ENCODE peak calls at places on chromosome 11, in ten cellular contexts. F is HEK293T; Y is HFF-Myc; E is NCI-H774; G is brain pericyte; B is B cell; A is kidney tubule cell; X is esophagus squamous epithelium; R is 8988T; S is activated CD4-positive, CD25-positive, alpha-beta regulatory T cell. L is an unnamed sample.

GRCh38 chr11:133833101-133833898 is 12.0 kb downstream of the SPATA19 start:
- DNase-seq in B (no peak), Y (no peak), A (no peak), E (no peak), R (no peak), S (no peak), G (no peak), X (no peak), F (no peak), L (no peak)

GRCh38 chr11:1402776-1403620 is 13.3 kb downstream of the BRSK2 start:
- DNase-seq in F (no peak), Y (no peak), X (no peak), A (no peak), G (no peak), R (no peak), S (no peak), B (no peak), E (no peak), L (no peak)

GRCh38 chr11:60657880-60658279 is 41.5 kb upstream of the MS4A8 start:
- DNase-seq in F (no peak), E (peak), X (no peak), A (no peak), B (no peak), Y (no peak), R (no peak), S (no peak), G (no peak), L (no peak)

GRCh38 chr11:67442504-67443398 is 525 bp downstream of the CORO1B start:
- DNase-seq in A (no peak), X (no peak), G (no peak), Y (no peak), E (no peak), B (peak), S (no peak), R (no peak), F (peak), L (no peak)

GRCh38 chr11:93521086-93521485 is 22.1 kb downstream of the SMCO4 start:
- DNase-seq in B (no peak), A (no peak), F (no peak), G (no peak), X (no peak), S (no peak), R (no peak), Y (no peak), E (no peak), L (no peak)

GRCh38 chr11:975824-976223 is 50.2 kb downstream of the AP2A2 start:
- DNase-seq in F (peak), B (no peak), X (no peak), R (peak), Y (no peak), E (no peak), S (no peak), A (no peak), G (no peak), L (no peak)

GRCh38 chr11:32233276-32233675 is 142.4 kb downstream of the RCN1 start:
- DNase-seq in A (no peak), R (no peak), B (no peak), E (no peak), F (no peak), S (no peak), G (no peak), X (no peak), Y (no peak), L (no peak)

GRCh38 chr11:73157141-73158010 is 15.3 kb upstream of the FCHSD2 start:
- DNase-seq in G (no peak), X (no peak), S (no peak), Y (no peak), R (no peak), A (peak), E (no peak), F (no peak), B (peak), L (no peak)

GRCh38 chr11:34274712-34275398 is 83.0 kb downstream of the ABTB2 start:
- DNase-seq in X (no peak), B (no peak), R (peak), E (no peak), G (peak), F (no peak), S (no peak), A (peak), Y (peak), L (no peak)

GRCh38 chr11:123588117-123588815 is 66.2 kb downstream of the SCN3B start:
- DNase-seq in B (no peak), F (no peak), X (no peak), R (no peak), A (no peak), S (no peak), G (no peak), Y (no peak), E (no peak), L (no peak)

GRCh38 chr11:68271023-68271780 is 571 bp downstream of the C11orf24 start:
- DNase-seq in A (peak), S (peak), X (no peak), R (peak), G (no peak), Y (peak), E (peak), F (peak), B (peak), L (peak)

GRCh38 chr11:76782526-76783293 is 446 bp upstream of the TSKU start:
- DNase-seq in R (peak), S (no peak), G (peak), A (peak), F (peak), E (peak), X (no peak), B (no peak), Y (peak), L (no peak)

GRCh38 chr11:121048464-121049233 is 24.7 kb downstream of the TBCEL start:
- DNase-seq in X (no peak), G (no peak), F (no peak), B (no peak), A (peak), Y (no peak), R (no peak), S (no peak), E (no peak), L (no peak)

GRCh38 chr11:114019046-114019445 is 40.5 kb upstream of the ZBTB16 start:
- DNase-seq in X (no peak), A (no peak), B (no peak), F (no peak), S (no peak), Y (no peak), R (no peak), E (no peak), G (no peak), L (no peak)

GRCh38 chr11:69044111-69045013 is 4.4 kb upstream of the TPCN2 start:
- DNase-seq in S (no peak), R (peak), E (peak), A (peak), Y (peak), X (no peak), F (peak), G (peak), B (peak), L (no peak)

GRCh38 chr11:103648054-103648453 is 388.4 kb upstream of the DDI1 start:
- DNase-seq in S (no peak), B (peak), G (no peak), A (no peak), E (no peak), R (no peak), Y (no peak), F (no peak), X (no peak), L (no peak)

GRCh38 chr11:5129457-5129877 is 8.7 kb downstream of the OR52A5 start:
- DNase-seq in F (no peak), G (no peak), X (no peak), B (no peak), Y (no peak), S (no peak), R (no peak), A (no peak), E (no peak), L (no peak)

GRCh38 chr11:85530596-85530995 is 96.5 kb downstream of the DLG2 start:
- DNase-seq in F (no peak), B (no peak), A (no peak), R (no peak), S (no peak), E (no peak), G (no peak), X (no peak), Y (no peak), L (no peak)

GRCh38 chr11:8584096-8584495 is 9.9 kb downstream of the STK33 start:
- DNase-seq in E (no peak), X (no peak), Y (no peak), B (no peak), A (peak), R (no peak), S (no peak), F (no peak), G (no peak), L (no peak)

GRCh38 chr11:110097459-110098012 is 4.3 kb downstream of the ZC3H12C start:
- DNase-seq in S (no peak), A (no peak), E (no peak), F (no peak), B (no peak), R (no peak), X (no peak), G (no peak), Y (no peak), L (no peak)

GRCh38 chr11:131748146-131749050 is 378.0 kb downstream of the NTM start:
- DNase-seq in R (no peak), B (peak), G (no peak), X (no peak), Y (peak), A (peak), E (peak), S (no peak), F (peak), L (no peak)

GRCh38 chr11:11533751-11534150 is 88.1 kb downstream of the GALNT18 start:
- DNase-seq in X (no peak), G (no peak), E (no peak), B (no peak), R (no peak), Y (no peak), F (no peak), S (no peak), A (no peak), L (no peak)

GRCh38 chr11:111299111-111300026 is 1.0 kb downstream of the POU2AF3 start:
- DNase-seq in E (peak), X (no peak), R (peak), G (no peak), Y (no peak), B (peak), F (no peak), S (no peak), A (peak), L (no peak)

GRCh38 chr11:125561924-125562323 is 7.4 kb upstream of the EI24 start:
- DNase-seq in R (no peak), A (no peak), E (no peak), F (no peak), X (no peak), S (no peak), B (no peak), G (no peak), Y (no peak), L (no peak)

GRCh38 chr11:27296406-27296994 is 66.5 kb downstream of the CCDC34 start:
- DNase-seq in A (peak), Y (no peak), X (no peak), F (peak), B (no peak), E (no peak), R (no peak), S (no peak), G (no peak), L (no peak)

GRCh38 chr11:119497717-119498116 is 74.7 kb upstream of the THY1 start:
- DNase-seq in X (no peak), G (no peak), B (no peak), R (no peak), F (no peak), A (no peak), E (no peak), Y (no peak), S (no peak), L (no peak)

GRCh38 chr11:89521294-89521693 is 30.1 kb upstream of the NOX4 start:
- DNase-seq in A (no peak), F (no peak), Y (peak), B (no peak), E (no peak), R (no peak), S (no peak), X (no peak), G (no peak), L (no peak)

GRCh38 chr11:134592391-134592990 is 180.4 kb upstream of the B3GAT1 start:
- DNase-seq in X (no peak), S (no peak), F (peak), Y (no peak), B (no peak), G (no peak), R (no peak), E (no peak), A (peak), L (no peak)

GRCh38 chr11:47539681-47540039 is 13.3 kb downstream of the CELF1 start:
- DNase-seq in B (no peak), S (no peak), X (no peak), E (no peak), A (no peak), G (no peak), Y (no peak), R (no peak), F (no peak), L (no peak)

GRCh38 chr11:45045692-45046471 is 95.2 kb upstream of the TP53I11 start:
- DNase-seq in G (peak), R (no peak), Y (no peak), A (peak), F (no peak), E (no peak), S (no peak), B (no peak), X (no peak), L (no peak)

GRCh38 chr11:75867778-75868374 is 52.9 kb downstream of the UVRAG start:
- DNase-seq in E (peak), G (peak), Y (peak), S (peak), X (no peak), B (peak), F (peak), R (no peak), A (peak), L (peak)

GRCh38 chr11:78339945-78340344 is 77.7 kb downstream of the GAB2 start:
- DNase-seq in A (no peak), E (no peak), Y (no peak), X (no peak), B (no peak), S (no peak), F (no peak), G (no peak), R (no peak), L (no peak)

GRCh38 chr11:69209936-69210659 is 54.4 kb downstream of the SMIM38 start:
- DNase-seq in Y (no peak), E (no peak), G (no peak), X (no peak), F (no peak), B (no peak), S (no peak), R (no peak), A (peak), L (no peak)

GRCh38 chr11:113577356-113578163 is 102.4 kb upstream of the DRD2 start:
- DNase-seq in Y (no peak), G (no peak), A (peak), E (peak), B (no peak), X (no peak), R (no peak), S (no peak), F (no peak), L (no peak)

GRCh38 chr11:14643697-14644395 is at the start of gene PDE3B:
- DNase-seq in X (no peak), A (peak), S (peak), Y (no peak), R (peak), F (peak), E (peak), B (peak), G (no peak), L (peak)

GRCh38 chr11:37905707-37906417 is 1307.8 kb upstream of the RAG2 start:
- DNase-seq in G (no peak), F (no peak), E (no peak), A (peak), R (no peak), S (no peak), X (no peak), Y (no peak), B (no peak), L (no peak)

GRCh38 chr11:120710354-120711187 is 199.0 kb downstream of the GRIK4 start:
- DNase-seq in S (no peak), X (no peak), A (peak), R (no peak), Y (peak), B (no peak), G (peak), F (no peak), E (no peak), L (no peak)

GRCh38 chr11:113242767-113243397 is 71.5 kb upstream of the TTC12 start:
- DNase-seq in R (no peak), A (no peak), Y (no peak), S (no peak), F (no peak), G (no peak), E (no peak), B (no peak), X (no peak), L (no peak)

GRCh38 chr11:110261195-110262140 is 34.9 kb downstream of the RDX start:
- DNase-seq in S (no peak), Y (no peak), E (no peak), F (no peak), X (no peak), B (no peak), G (no peak), A (no peak), R (no peak), L (no peak)

L was measured in effector CD4-positive, alpha-beta T cell.